ENCODE peak calls at places on chromosome 11, in seven cellular contexts. L is GM18507; N is endothelial cell of umbilical vein; W is dorsolateral prefrontal cortex; U is activated CD4-positive, alpha-beta T cell treated with anti-CD3 and anti-CD28 coated beads for 4 hours; K is activated CD8-positive, alpha-beta T cell treated with anti-CD3 and anti-CD28 coated beads, Interleukin-2, amount 10 ng/mL, durations not matched to agents 7 days and 5 days; O is fibroblast of mammary gland. E is an unnamed sample.

GRCh38 chr11:124602193-124602592 is 9.0 kb upstream of the PANX3 start:
- DNase-seq in L (no peak), N (no peak), W (no peak), U (no peak), K (no peak), O (peak), E (no peak)

GRCh38 chr11:88709567-88709966 is 356.2 kb downstream of the GRM5 start:
- DNase-seq in L (no peak), N (peak), W (peak), U (no peak), K (no peak), O (no peak), E (no peak)

GRCh38 chr11:1554981-1555712 is 16.9 kb downstream of the DUSP8 start:
- DNase-seq in L (no peak), N (no peak), W (no peak), U (no peak), K (no peak), O (no peak), E (no peak)

GRCh38 chr11:7204778-7205177 is 46.9 kb upstream of the SYT9 start:
- DNase-seq in L (no peak), N (peak), W (no peak), U (no peak), K (no peak), O (peak), E (no peak)

GRCh38 chr11:120977470-120977869 is 46.4 kb upstream of the TBCEL start:
- DNase-seq in L (no peak), N (no peak), W (no peak), U (no peak), K (no peak), O (peak), E (no peak)

GRCh38 chr11:75268626-75269366 is 28.2 kb downstream of the TPBGL start:
- DNase-seq in L (no peak), N (no peak), W (no peak), U (no peak), K (no peak), O (no peak), E (no peak)

GRCh38 chr11:116720895-116721294 is 51.9 kb downstream of the BUD13 start:
- DNase-seq in L (no peak), N (no peak), W (no peak), U (no peak), K (no peak), O (no peak), E (no peak)

GRCh38 chr11:68775951-68776388 is 24.6 kb upstream of the TESMIN start:
- DNase-seq in L (no peak), N (no peak), W (no peak), U (no peak), K (no peak), O (no peak), E (no peak)

GRCh38 chr11:70399681-70400112 is 1.4 kb downstream of the CTTN start:
- DNase-seq in L (no peak), N (peak), W (peak), U (no peak), K (no peak), O (peak), E (no peak)

GRCh38 chr11:75815345-75815983 is 454 bp downstream of the UVRAG start:
- DNase-seq in L (no peak), N (peak), W (no peak), U (peak), K (peak), O (peak), E (no peak)

GRCh38 chr11:87013852-87014251 is 23.9 kb upstream of the TMEM135 start:
- DNase-seq in L (no peak), N (no peak), W (no peak), U (no peak), K (no peak), O (no peak), E (no peak)

GRCh38 chr11:74449369-74449931 is 17.9 kb downstream of the KCNE3 start:
- DNase-seq in L (peak), N (peak), W (peak), U (peak), K (peak), O (peak), E (peak)

GRCh38 chr11:96035031-96035743 is 111.3 kb upstream of the MTMR2 start:
- DNase-seq in L (no peak), N (no peak), W (no peak), U (no peak), K (no peak), O (no peak), E (no peak)

GRCh38 chr11:40877256-40877655 is 582.2 kb downstream of the LRRC4C start:
- DNase-seq in L (no peak), N (no peak), W (no peak), U (no peak), K (no peak), O (no peak), E (no peak)

GRCh38 chr11:17922474-17922788 is 90.4 kb downstream of the SERGEF start:
- DNase-seq in L (no peak), N (no peak), W (no peak), U (no peak), K (no peak), O (no peak), E (no peak)

GRCh38 chr11:46389450-46390330 is 1.9 kb downstream of the CHRM4 start:
- DNase-seq in L (peak), N (peak), W (peak), U (peak), K (peak), O (peak), E (no peak)

GRCh38 chr11:2825886-2826678 is 59.5 kb downstream of the CDKN1C start:
- DNase-seq in L (no peak), N (peak), W (no peak), U (no peak), K (no peak), O (peak), E (no peak)

GRCh38 chr11:34405079-34405858 is 33.5 kb upstream of the CAT start:
- DNase-seq in L (no peak), N (no peak), W (no peak), U (no peak), K (no peak), O (peak), E (no peak)

GRCh38 chr11:66475349-66476172 is 4.7 kb upstream of the DPP3 start:
- DNase-seq in L (no peak), N (no peak), W (no peak), U (no peak), K (no peak), O (no peak), E (no peak)

GRCh38 chr11:75851203-75851602 is 36.2 kb downstream of the UVRAG start:
- DNase-seq in L (no peak), N (peak), W (no peak), U (no peak), K (no peak), O (peak), E (no peak)

GRCh38 chr11:45617886-45618601 is 47.4 kb downstream of the CHST1 start:
- DNase-seq in L (no peak), N (peak), W (no peak), U (no peak), K (no peak), O (no peak), E (no peak)

GRCh38 chr11:19374189-19374588 is 133.4 kb upstream of the E2F8 start:
- DNase-seq in L (no peak), N (peak), W (no peak), U (no peak), K (no peak), O (peak), E (no peak)

GRCh38 chr11:69207165-69207889 is 51.6 kb downstream of the SMIM38 start:
- DNase-seq in L (no peak), N (no peak), W (no peak), U (no peak), K (no peak), O (no peak), E (no peak)

GRCh38 chr11:33687733-33688479 is 12.7 kb downstream of the C11orf91 start:
- DNase-seq in L (peak), N (peak), W (peak), U (no peak), K (no peak), O (peak), E (no peak)

GRCh38 chr11:123742334-123742733 is 874 bp upstream of the ZNF202 start:
- DNase-seq in L (no peak), N (no peak), W (no peak), U (no peak), K (no peak), O (peak), E (no peak)

GRCh38 chr11:68632802-68633201 is 51.5 kb upstream of the GAL start:
- DNase-seq in L (no peak), N (peak), W (no peak), U (peak), K (peak), O (peak), E (peak)

GRCh38 chr11:35507688-35508087 is 17.7 kb downstream of the PAMR1 start:
- DNase-seq in L (no peak), N (no peak), W (no peak), U (no peak), K (no peak), O (peak), E (no peak)

GRCh38 chr11:60847281-60847680 is 5.4 kb downstream of the CCDC86 start:
- DNase-seq in L (no peak), N (no peak), W (no peak), U (no peak), K (no peak), O (peak), E (no peak)

GRCh38 chr11:88313441-88313840 is 24.1 kb downstream of the CTSC start:
- DNase-seq in L (no peak), N (no peak), W (no peak), U (no peak), K (no peak), O (peak), E (no peak)

GRCh38 chr11:57290288-57290687 is 34.5 kb downstream of the TNKS1BP1 start:
- DNase-seq in L (no peak), N (peak), W (no peak), U (no peak), K (no peak), O (peak), E (no peak)

GRCh38 chr11:64150481-64151239 is 15.3 kb downstream of the MACROD1 start:
- DNase-seq in L (no peak), N (no peak), W (no peak), U (no peak), K (no peak), O (no peak), E (no peak)

GRCh38 chr11:103413266-103413888 is 304.2 kb downstream of the DYNC2H1 start:
- DNase-seq in L (no peak), N (no peak), W (no peak), U (no peak), K (no peak), O (peak), E (no peak)

GRCh38 chr11:130782361-130783221 is 133.7 kb downstream of the SNX19 start:
- DNase-seq in L (no peak), N (peak), W (no peak), U (no peak), K (no peak), O (peak), E (no peak)

E was measured in Jurkat, Clone E6-1.